ENCODE peak calls at places on chromosomes 3 and 15, in ten cellular contexts. T, A, P, H, Q, E, V, U, D and K are unnamed samples.

GRCh38 chr15:45588199-45588910 is 1.2 kb downstream of the BLOC1S6 start:
- DNase-seq in U (peak; percentile 21), V (no peak), E (no peak), Q (no peak), A (no peak), T (no peak), D (no peak), P (no peak), H (no peak), K (no peak)

GRCh38 chr3:28077566-28077965 is 163.9 kb upstream of the CMC1 start:
- DNase-seq in D (no peak), E (no peak), U (no peak), Q (no peak), A (no peak), H (no peak), V (peak; percentile 3), P (no peak), T (peak; percentile 11), K (no peak)

GRCh38 chr3:171879472-171879871 is 36.3 kb downstream of the TMEM212 start:
- DNase-seq in E (no peak), T (no peak), D (no peak), P (no peak), A (no peak), H (no peak), U (no peak), Q (no peak), V (no peak), K (no peak)

GRCh38 chr3:129121792-129122696 is at the start of gene RAB43:
- DNase-seq in T (peak; percentile 89), V (peak; percentile 58), U (peak; percentile 79), Q (peak; percentile 97), E (peak; percentile 93), P (peak; percentile 100), D (peak; percentile 75), A (peak; percentile 94), H (peak; percentile 92), K (no peak)

GRCh38 chr3:197327701-197328100 is 29.3 kb upstream of the DLG1 start:
- DNase-seq in H (no peak), V (no peak), E (no peak), U (no peak), D (no peak), P (no peak), T (no peak), A (no peak), Q (no peak), K (no peak)

GRCh38 chr15:60373745-60374144 is 24.0 kb downstream of the ANXA2 start:
- DNase-seq in E (no peak), Q (no peak), H (no peak), T (no peak), A (no peak), D (no peak), V (no peak), U (no peak), P (no peak), K (no peak)

GRCh38 chr3:43932921-43933320 is 242.2 kb downstream of the ABHD5 start:
- DNase-seq in U (no peak), H (no peak), V (no peak), Q (no peak), P (peak; percentile 20), A (no peak), T (no peak), E (no peak), D (no peak), K (no peak)

GRCh38 chr3:55486101-55486856 is 827 bp downstream of the WNT5A start:
- DNase-seq in A (peak; percentile 60), H (no peak), D (no peak), E (peak; percentile 81), U (no peak), V (peak; percentile 76), P (peak; percentile 54), T (peak; percentile 33), Q (peak; percentile 94), K (no peak)

DNA sequence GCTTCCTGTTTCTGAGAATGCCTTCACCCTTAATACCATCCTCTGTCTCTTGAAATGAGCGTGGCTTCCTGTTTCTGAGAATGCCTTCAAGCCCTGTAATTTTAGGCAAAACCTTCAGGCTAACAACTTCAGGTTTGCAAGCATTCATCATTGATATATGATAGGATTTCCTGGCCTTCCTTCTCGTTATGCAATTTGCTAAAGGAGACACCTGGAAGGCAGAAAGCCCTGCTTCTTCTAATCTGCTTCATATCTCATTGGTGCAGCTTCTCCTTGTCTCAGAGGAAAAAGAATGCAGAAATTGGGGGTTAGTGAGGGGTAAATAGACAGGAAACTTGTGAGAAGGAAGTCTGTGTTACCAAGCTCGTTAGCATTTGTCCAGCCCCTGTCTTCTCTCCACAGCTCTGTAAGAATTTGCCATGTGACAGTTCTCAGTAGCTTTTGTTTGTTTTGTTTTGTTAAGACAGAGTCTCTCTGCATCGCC is 7.3 kb downstream of the ARL6IP5 start:
- DNase-seq in U (no peak), E (no peak), A (no peak), T (no peak), Q (no peak), D (no peak), H (no peak), V (no peak), P (no peak), K (no peak)
- H3K4me1 ChIP-seq in U (peaks cover 23% of the 10 kb centered on the region), E (peaks cover 100% of the 10 kb centered on the region), A (peaks cover 29% of the 10 kb centered on the region), T (peaks cover 100% of the 10 kb centered on the region), Q (peaks cover 43% of the 10 kb centered on the region), D (peaks cover 41% of the 10 kb centered on the region), H (peaks cover 89% of the 10 kb centered on the region), V (peaks cover 46% of the 10 kb centered on the region), P (peaks cover 33% of the 10 kb centered on the region), K (peaks cover 18% of the 10 kb centered on the region)

GRCh38 chr15:74627766-74628165 is 12.1 kb downstream of the CLK3 start:
- DNase-seq in P (no peak), A (peak; percentile 19), Q (no peak), T (no peak), H (no peak), U (no peak), V (no peak), E (no peak), D (no peak), K (no peak)

GRCh38 chr15:74626336-74626735 is 10.7 kb downstream of the CLK3 start:
- DNase-seq in E (no peak), A (peak; percentile 32), T (no peak), U (no peak), D (no peak), P (no peak), V (no peak), H (no peak), Q (no peak), K (no peak)

GRCh38 chr15:74626752-74627692 is 11.4 kb downstream of the CLK3 start:
- DNase-seq in A (peak; percentile 43), V (no peak), H (no peak), E (no peak), D (no peak), Q (no peak), P (no peak), T (no peak), U (no peak), K (no peak)

GRCh38 chr15:74624020-74624602 is 8.5 kb downstream of the CLK3 start:
- DNase-seq in V (no peak), T (no peak), Q (no peak), H (no peak), U (no peak), A (peak; percentile 35), E (no peak), P (no peak), D (no peak), K (no peak)

DNA sequence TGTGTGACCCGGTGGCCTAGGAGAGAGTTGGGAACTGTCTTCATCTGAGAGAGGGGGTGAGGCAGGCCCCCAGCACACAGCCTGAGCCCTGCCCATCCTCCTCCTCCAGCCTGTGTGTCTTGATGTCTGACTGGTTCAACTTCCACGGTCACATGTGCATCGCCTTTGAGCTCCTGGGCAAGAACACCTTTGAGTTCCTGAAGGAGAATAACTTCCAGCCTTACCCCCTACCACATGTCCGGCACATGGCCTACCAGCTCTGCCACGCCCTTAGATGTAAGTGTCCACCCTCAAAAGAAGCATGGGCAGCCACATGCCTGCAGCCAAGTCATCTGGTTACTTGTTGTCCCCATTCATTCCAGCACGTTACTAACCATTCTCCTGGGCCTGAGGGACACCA is 10.1 kb downstream of the CLK3 start:
- DNase-seq in V (no peak), U (no peak), T (no peak), P (no peak), Q (no peak), E (no peak), D (no peak), H (no peak), A (peak; percentile 14), K (no peak)
- H3K4me1 ChIP-seq in V (no peaks in the 10 kb centered on the region), U (no peaks in the 10 kb centered on the region), T (peaks cover 8% of the 10 kb centered on the region), P (no peaks in the 10 kb centered on the region), Q (no peaks in the 10 kb centered on the region), E (peaks cover 9% of the 10 kb centered on the region), D (peaks cover 2% of the 10 kb centered on the region), H (peaks cover 47% of the 10 kb centered on the region), A (peaks cover 5% of the 10 kb centered on the region), K (peaks cover 6% of the 10 kb centered on the region)

DNA sequence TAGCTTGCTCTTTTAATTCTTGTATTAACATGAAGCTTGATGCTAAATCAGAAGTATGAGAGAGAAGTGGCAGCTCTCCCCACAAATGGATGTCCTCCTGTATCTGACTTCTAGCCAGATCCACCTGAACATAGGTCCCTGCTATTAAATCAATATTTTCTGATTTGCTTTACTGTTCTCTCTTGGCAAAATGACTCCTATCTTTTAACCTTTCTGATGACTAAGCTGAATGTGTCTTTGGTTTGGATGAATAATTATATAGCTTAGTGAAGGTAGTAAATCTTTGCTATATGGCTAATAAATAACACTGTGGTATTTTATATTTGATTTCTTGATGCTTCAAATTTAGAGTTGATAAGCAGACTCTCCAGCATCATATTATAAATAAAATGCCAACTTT is 28.3 kb upstream of the ARL14 start:
- DNase-seq in P (no peak), D (no peak), H (no peak), U (peak; percentile 46), Q (no peak), V (no peak), A (no peak), E (no peak), T (no peak), K (no peak)
- H3K4me1 ChIP-seq in P (no peaks in the 10 kb centered on the region), D (no peaks in the 10 kb centered on the region), H (no peaks in the 10 kb centered on the region), U (no peaks in the 10 kb centered on the region), Q (no peaks in the 10 kb centered on the region), V (peaks cover 3% of the 10 kb centered on the region), A (no peaks in the 10 kb centered on the region), E (no peaks in the 10 kb centered on the region), T (no peaks in the 10 kb centered on the region), K (peaks cover 4% of the 10 kb centered on the region)

DNA sequence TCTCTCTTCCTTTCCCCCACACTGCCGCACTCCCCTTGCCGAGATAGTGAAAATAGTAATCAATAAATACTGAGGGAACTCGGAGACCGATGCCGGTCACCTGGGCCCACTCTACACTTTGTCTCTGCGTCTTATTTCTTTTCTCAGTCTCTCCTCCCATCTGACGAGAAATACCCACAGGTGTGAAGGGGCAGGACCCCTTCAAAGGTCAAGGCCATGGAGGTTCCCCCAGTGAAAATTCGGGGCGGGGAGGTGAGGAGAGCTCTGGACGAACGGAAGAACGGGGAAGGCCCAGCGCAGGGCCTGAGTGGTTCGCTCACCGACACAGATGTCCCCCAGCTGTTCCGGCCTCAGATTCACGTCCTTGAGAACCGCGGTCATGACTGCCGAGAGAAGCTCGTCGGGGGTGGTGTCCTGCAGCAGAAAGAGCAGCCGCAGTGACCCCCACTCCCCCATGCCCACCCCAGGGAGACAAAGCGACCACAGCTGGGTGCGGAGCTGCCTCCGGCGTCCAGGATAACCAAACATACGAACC is 588 bp downstream of the ACAA1 start:
- DNase-seq in T (peak; percentile 68), D (no peak), V (no peak), Q (peak; percentile 66), P (peak; percentile 59), E (no peak), U (no peak), H (peak; percentile 15), A (no peak), K (no peak)
- H3K4me1 ChIP-seq in T (peaks cover 50% of the 10 kb centered on the region), D (peaks cover 36% of the 10 kb centered on the region), V (peaks cover 18% of the 10 kb centered on the region), Q (peaks cover 11% of the 10 kb centered on the region), P (peaks cover 16% of the 10 kb centered on the region), E (peaks cover 45% of the 10 kb centered on the region), U (peaks cover 16% of the 10 kb centered on the region), H (peaks cover 45% of the 10 kb centered on the region), A (peaks cover 34% of the 10 kb centered on the region), K (peaks cover 5% of the 10 kb centered on the region)